ENCODE peak calls at places on chromosomes 2 and 18, in ten cellular contexts. Q, R, M, V, U, P, E, W, G and A are unnamed samples.

GRCh38 chr18:62030091-62030985 is 137.5 kb upstream of the RNF152 start:
- DNase-seq in Q (no peak), R (peak), M (no peak), V (no peak), U (no peak), P (no peak), E (no peak), W (no peak), G (no peak), A (no peak)

GRCh38 chr2:121638333-121638732 is 10.9 kb downstream of the CLASP1 start:
- DNase-seq in Q (no peak), R (no peak), M (no peak), V (no peak), U (no peak), P (no peak), E (no peak), W (no peak), G (no peak), A (no peak)

GRCh38 chr2:221767106-221767878 is 195.2 kb upstream of the EPHA4 start:
- DNase-seq in Q (no peak), R (no peak), M (no peak), V (no peak), U (no peak), P (no peak), E (no peak), W (no peak), G (no peak), A (no peak)

GRCh38 chr18:56028514-56028913 is 440.5 kb upstream of the TCF4 start:
- DNase-seq in Q (no peak), R (peak), M (no peak), V (no peak), U (no peak), P (no peak), E (no peak), W (no peak), G (peak), A (no peak)

GRCh38 chr2:151120016-151120415 is 141.6 kb downstream of the RBM43 start:
- DNase-seq in Q (no peak), R (no peak), M (no peak), V (no peak), U (no peak), P (peak), E (no peak), W (no peak), G (no peak), A (no peak)

GRCh38 chr18:48589797-48590519 is 51.1 kb downstream of the CTIF start:
- DNase-seq in Q (peak), R (no peak), M (no peak), V (peak), U (no peak), P (peak), E (no peak), W (no peak), G (no peak), A (no peak)

GRCh38 chr2:200090683-200091082 is 135.3 kb downstream of the MAIP1 start:
- DNase-seq in Q (no peak), R (no peak), M (no peak), V (no peak), U (no peak), P (no peak), E (no peak), W (no peak), G (no peak), A (no peak)

GRCh38 chr2:119377266-119377972 is 10.6 kb downstream of the DBI start:
- DNase-seq in Q (no peak), R (no peak), M (no peak), V (no peak), U (no peak), P (no peak), E (no peak), W (no peak), G (no peak), A (no peak)

GRCh38 chr2:98560256-98560771 is 48.0 kb downstream of the COA5 start:
- DNase-seq in Q (no peak), R (peak), M (no peak), V (no peak), U (no peak), P (no peak), E (peak), W (no peak), G (no peak), A (no peak)

GRCh38 chr2:86700705-86701104 is 19.4 kb upstream of the RMND5A start:
- DNase-seq in Q (no peak), R (no peak), M (no peak), V (no peak), U (no peak), P (no peak), E (no peak), W (no peak), G (no peak), A (no peak)

GRCh38 chr18:44680271-44681038 is at the start of gene SETBP1:
- DNase-seq in Q (peak), R (peak), M (no peak), V (peak), U (peak), P (peak), E (peak), W (peak), G (no peak), A (peak)